ENCODE peak calls at places on chromosomes 16 and 17, in nine cellular contexts. R, F, K, Y, J, V, I, D and X are unnamed samples.

GRCh38 chr16:67773569-67774456 is 32.5 kb downstream of the RANBP10 start:
- DNase-seq in J (peak; percentile 38), R (no peak), Y (no peak), V (no peak), D (no peak), I (peak; percentile 23), F (peak; percentile 16), K (no peak), X (peak; percentile 18)

GRCh38 chr17:80675451-80676095 is 130.9 kb downstream of the RPTOR start:
- DNase-seq in I (no peak), K (no peak), D (no peak), J (no peak), V (no peak), R (no peak), Y (peak; percentile 31), F (no peak), X (peak; percentile 39)

GRCh38 chr17:55577687-55578086 is 66.4 kb upstream of the SMIM36 start:
- DNase-seq in I (peak; percentile 19), K (no peak), J (no peak), R (no peak), F (no peak), D (no peak), Y (peak; percentile 22), V (no peak), X (no peak)

GRCh38 chr16:13095061-13095460 is 193.7 kb downstream of the SHISA9 start:
- DNase-seq in Y (no peak), R (no peak), I (no peak), V (no peak), F (no peak), D (no peak), K (no peak), J (no peak), X (no peak)

GRCh38 chr17:4901648-4902344 is 1.1 kb downstream of the CHRNE start:
- DNase-seq in R (no peak), F (no peak), V (no peak), I (no peak), J (peak; percentile 34), K (peak; percentile 24), Y (no peak), D (no peak), X (no peak)

GRCh38 chr16:53654946-53655345 is 48.7 kb downstream of the RPGRIP1L start:
- DNase-seq in I (no peak), V (no peak), Y (no peak), R (no peak), K (peak; percentile 41), F (no peak), J (no peak), D (no peak), X (no peak)

GRCh38 chr17:12691173-12691572 is 25.5 kb downstream of the MYOCD start:
- DNase-seq in F (no peak), V (no peak), D (no peak), R (no peak), J (no peak), Y (no peak), K (peak; percentile 81), I (peak; percentile 53), X (peak; percentile 32)

GRCh38 chr16:86865866-86866675 is 287.7 kb downstream of the FOXL1 start:
- DNase-seq in D (no peak), Y (peak; percentile 11), F (peak; percentile 65), V (no peak), K (peak; percentile 86), I (peak; percentile 44), R (no peak), J (no peak), X (peak; percentile 29)

GRCh38 chr16:72241930-72242329 is 70.0 kb upstream of the PMFBP1 start:
- DNase-seq in V (peak; percentile 54), I (peak; percentile 55), K (peak; percentile 80), F (peak; percentile 66), D (peak; percentile 39), Y (peak; percentile 48), R (peak; percentile 48), J (peak; percentile 16), X (peak; percentile 63)

GRCh38 chr17:7336240-7337175 is at the start of gene ACAP1:
- DNase-seq in J (peak; percentile 52), V (peak; percentile 85), Y (no peak), F (no peak), R (no peak), I (no peak), D (no peak), K (no peak), X (no peak)

GRCh38 chr16:81492307-81492706 is 47.7 kb downstream of the CMIP start:
- DNase-seq in J (no peak), F (no peak), V (no peak), D (no peak), Y (no peak), R (peak; percentile 68), K (no peak), I (no peak), X (no peak)

GRCh38 chr16:85752511-85753420 is 1.9 kb upstream of the C16orf74 start:
- DNase-seq in R (peak; percentile 78), F (peak; percentile 34), D (no peak), V (peak; percentile 99), K (no peak), I (peak; percentile 62), J (peak; percentile 76), Y (peak; percentile 19), X (peak; percentile 78)

GRCh38 chr17:49565948-49566491 is 9.7 kb upstream of the NXPH3 start:
- DNase-seq in J (no peak), K (peak; percentile 28), R (no peak), I (no peak), Y (peak; percentile 38), D (no peak), V (no peak), F (peak; percentile 38), X (no peak)

GRCh38 chr16:65283238-65283651 is 161.4 kb upstream of the CDH11 start:
- DNase-seq in V (no peak), J (no peak), F (no peak), I (peak; percentile 34), D (no peak), Y (no peak), R (no peak), K (no peak), X (no peak)

GRCh38 chr17:77516902-77517301 is 376.1 kb downstream of the SEC14L1 start:
- DNase-seq in I (peak; percentile 79), D (no peak), K (peak; percentile 12), J (no peak), Y (peak; percentile 58), R (no peak), F (peak; percentile 50), V (no peak), X (peak; percentile 45)

GRCh38 chr16:65375651-65376050 is 253.8 kb upstream of the CDH11 start:
- DNase-seq in R (no peak), Y (peak; percentile 59), K (no peak), V (no peak), F (no peak), I (peak; percentile 58), D (no peak), J (no peak), X (no peak)

GRCh38 chr17:7391307-7391706 is 3.0 kb downstream of the PLSCR3 start:
- DNase-seq in Y (no peak), K (no peak), I (no peak), J (no peak), V (no peak), D (no peak), R (no peak), F (no peak), X (no peak)

GRCh38 chr17:80099291-80100034 is 1.9 kb upstream of the GAA start:
- DNase-seq in D (no peak), V (no peak), K (no peak), R (no peak), F (no peak), Y (no peak), J (no peak), I (no peak), X (no peak)

GRCh38 chr17:82228278-82228841 is 482 bp upstream of the SLC16A3 start:
- DNase-seq in V (no peak), Y (no peak), K (no peak), J (no peak), I (no peak), R (peak; percentile 57), F (peak; percentile 33), D (no peak), X (peak; percentile 39)
- H3K9ac ChIP-seq in V (peak overlapping the region; percentile 24), Y (no peak overlapping the region), K (peak overlapping the region; percentile 67), J (no peak overlapping the region), I (peak overlapping the region; percentile 52), R (no peak overlapping the region), F (peak overlapping the region; percentile 36), D (peak overlapping the region; percentile 100), X (peak overlapping the region; percentile 66)

GRCh38 chr16:11348737-11349598 is 3.7 kb downstream of the RMI2 start:
- DNase-seq in J (no peak), Y (no peak), V (peak; percentile 39), I (no peak), F (no peak), D (no peak), R (no peak), K (no peak), X (no peak)
- H3K9ac ChIP-seq in J (no peak overlapping the region), Y (no peak overlapping the region), V (no peak overlapping the region), I (peak overlapping the region; percentile 62), F (no peak overlapping the region), D (no peak overlapping the region), R (no peak overlapping the region), K (no peak overlapping the region), X (peak overlapping the region; percentile 82)

GRCh38 chr16:11118479-11118878 is 137.5 kb downstream of the SOCS1 start:
- DNase-seq in K (peak; percentile 32), R (no peak), D (no peak), F (no peak), J (no peak), V (no peak), I (peak; percentile 58), Y (no peak), X (peak; percentile 34)
- H3K9ac ChIP-seq in K (no peak overlapping the region), R (no peak overlapping the region), D (no peak overlapping the region), F (no peak overlapping the region), J (no peak overlapping the region), V (no peak overlapping the region), I (no peak overlapping the region), Y (no peak overlapping the region), X (no peak overlapping the region)

DNA sequence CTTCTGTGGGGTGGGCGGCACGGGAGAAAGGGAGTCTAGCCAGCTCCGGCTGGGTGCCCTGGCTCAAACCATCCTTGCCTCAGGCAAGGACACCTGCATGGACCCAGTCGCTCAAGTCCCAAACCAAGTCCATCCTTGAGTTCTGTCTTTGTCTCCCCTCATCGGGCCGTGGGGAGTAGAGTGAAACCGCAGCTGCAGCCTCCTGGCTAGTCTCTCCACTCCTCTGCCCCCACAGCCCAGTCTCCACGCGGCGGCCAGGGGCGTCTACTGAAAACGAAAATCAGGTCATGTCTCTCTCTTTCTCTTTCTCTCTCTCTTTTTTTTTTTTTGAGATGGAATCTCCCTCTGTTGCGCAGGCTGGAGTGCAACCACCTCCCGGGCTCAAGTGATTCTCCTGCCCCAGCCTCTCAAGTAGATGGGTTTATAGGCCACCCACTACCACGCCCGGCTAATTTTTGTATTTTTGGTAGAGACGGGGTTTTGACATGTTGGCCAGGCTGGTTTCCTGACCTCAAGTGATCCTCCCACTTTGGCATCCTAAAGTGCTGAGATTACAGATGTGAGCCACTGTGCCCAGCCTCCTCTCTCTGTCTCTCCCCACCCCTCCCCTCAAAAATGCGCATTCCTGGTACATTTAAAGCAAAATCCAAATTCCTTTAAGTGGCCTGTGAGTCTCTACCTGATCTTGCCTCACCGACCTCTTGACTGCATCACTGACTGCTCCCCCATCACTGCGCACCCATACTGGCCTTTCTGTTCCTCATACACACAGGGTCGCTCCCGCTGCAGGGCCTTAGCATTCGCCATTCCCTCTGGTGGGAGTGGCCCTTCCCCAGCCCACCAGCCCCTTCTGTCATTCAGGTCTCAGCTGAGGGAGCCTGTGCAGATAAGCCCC is 17.7 kb upstream of the RMI2 start:
- DNase-seq in I (no peak), D (no peak), K (no peak), R (no peak), J (no peak), Y (no peak), F (no peak), V (peak; percentile 40), X (no peak)
- H3K9ac ChIP-seq in I (no peak overlapping the region), D (no peak overlapping the region), K (no peak overlapping the region), R (no peak overlapping the region), J (no peak overlapping the region), Y (no peak overlapping the region), F (no peak overlapping the region), V (no peak overlapping the region), X (no peak overlapping the region)

GRCh38 chr16:477287-477686 is 50.2 kb upstream of the CAPN15 start:
- DNase-seq in K (no peak), V (no peak), D (no peak), R (no peak), F (no peak), Y (no peak), J (no peak), I (no peak), X (no peak)
- H3K9ac ChIP-seq in K (no peak overlapping the region), V (no peak overlapping the region), D (peak overlapping the region; percentile 35), R (no peak overlapping the region), F (no peak overlapping the region), Y (no peak overlapping the region), J (no peak overlapping the region), I (no peak overlapping the region), X (no peak overlapping the region)